ENCODE peak calls at places on chromosomes 2 and 18, in five cellular contexts. W, K, S, M and T are unnamed samples.

GRCh38 chr2:238147791-238148190 is 9.3 kb downstream of the KLHL30 start:
- DNase-seq in W (peak), K (no peak), S (no peak), M (no peak), T (no peak)

GRCh38 chr2:8679827-8680731 is 1.8 kb upstream of the ID2 start:
- DNase-seq in W (no peak), K (peak), S (no peak), M (peak), T (peak)

GRCh38 chr2:70718736-70719135 is 49.3 kb downstream of the ADD2 start:
- DNase-seq in W (no peak), K (no peak), S (no peak), M (no peak), T (no peak)

GRCh38 chr2:176130153-176130916 is 830 bp downstream of the HOXD8 start:
- DNase-seq in W (peak), K (peak), S (peak), M (no peak), T (peak)

GRCh38 chr2:164620873-164621760 is at the start of gene GRB14:
- DNase-seq in W (peak), K (no peak), S (peak), M (no peak), T (peak)

GRCh38 chr2:149125031-149125725 is 86.7 kb downstream of the LYPD6B start:
- DNase-seq in W (no peak), K (no peak), S (no peak), M (no peak), T (peak)

GRCh38 chr18:73462092-73462491 is 594.3 kb upstream of the NETO1 start:
- DNase-seq in W (no peak), K (no peak), S (no peak), M (no peak), T (no peak)

GRCh38 chr2:63735263-63735662 is 106.4 kb upstream of the UGP2 start:
- DNase-seq in W (no peak), K (no peak), S (no peak), M (no peak), T (no peak)

GRCh38 chr18:12702221-12703095 is at the start of the genes CEP76 and PSMG2:
- DNase-seq in W (peak), K (peak), S (peak), M (peak), T (peak)

GRCh38 chr18:58400337-58400885 is 228.5 kb downstream of the ALPK2 start:
- DNase-seq in W (no peak), K (no peak), S (no peak), M (no peak), T (no peak)

GRCh38 chr18:46338213-46338612 is 234.0 kb downstream of the HAUS1 start:
- DNase-seq in W (no peak), K (no peak), S (no peak), M (no peak), T (no peak)
- H3K4me3 ChIP-seq in W (no peak), K (no peak), S (no peak), M (no peak), T (no peak)

DNA sequence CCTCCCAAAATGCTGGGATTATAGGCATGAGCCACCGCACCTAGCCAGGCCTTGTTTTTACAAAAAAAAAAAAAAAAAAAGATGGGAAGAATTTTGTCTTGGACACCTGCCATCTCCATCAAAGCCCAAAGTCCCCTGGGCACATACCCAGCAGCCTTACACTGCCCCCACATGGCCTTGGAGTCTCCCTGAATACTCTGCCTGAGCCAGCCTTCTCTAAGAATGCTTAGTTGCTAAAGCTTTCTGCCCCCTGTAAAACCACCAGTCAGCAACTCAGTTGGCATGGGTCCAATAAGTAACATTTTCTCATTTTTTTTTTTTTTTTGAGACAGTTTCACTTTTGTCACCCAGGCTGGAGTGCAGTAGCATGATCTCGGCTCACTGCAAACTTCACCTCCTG is 40.6 kb downstream of the SPC25 start:
- DNase-seq in W (no peak), K (no peak), S (no peak), M (peak), T (peak)
- TF ChIP-seq CTCF in W (peak), K (no peak), S (no peak), M (no peak), T (peak)

GRCh38 chr2:233855345-233855744 is 1.0 kb upstream of the HJURP start:
- DNase-seq in W (no peak), K (no peak), S (no peak), M (no peak), T (no peak)
- H3K4me3 ChIP-seq in W (no peak), K (no peak), S (peak), M (no peak), T (no peak)

GRCh38 chr2:207796585-207797350 is 27.1 kb upstream of the FZD5 start:
- DNase-seq in W (no peak), K (no peak), S (no peak), M (no peak), T (peak)

GRCh38 chr2:207802650-207803049 is 32.9 kb upstream of the FZD5 start:
- DNase-seq in W (no peak), K (no peak), S (no peak), M (no peak), T (no peak)

GRCh38 chr2:207805566-207806226 is 36.0 kb upstream of the FZD5 start:
- DNase-seq in W (no peak), K (no peak), S (no peak), M (peak), T (no peak)

DNA sequence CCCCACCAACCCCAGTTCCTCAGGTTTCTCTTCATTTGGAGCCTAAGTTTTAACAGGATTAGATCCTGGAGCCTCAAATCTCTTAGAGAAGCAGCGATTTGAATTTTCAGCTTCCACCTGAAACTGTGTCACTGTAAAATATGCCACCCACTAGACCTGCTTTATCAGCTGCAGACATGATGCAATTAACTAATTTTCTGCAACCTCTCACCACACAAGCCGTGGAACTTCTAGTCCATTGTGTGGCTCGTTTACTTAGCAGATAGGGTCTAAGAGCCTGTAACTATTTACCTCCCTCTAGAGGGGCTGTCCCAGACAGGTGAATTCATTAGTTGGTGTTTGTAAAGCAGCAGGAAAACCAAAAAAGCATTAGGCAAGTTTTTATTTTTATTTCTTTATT is 31.6 kb upstream of the FZD5 start:
- DNase-seq in W (no peak), K (no peak), S (no peak), M (no peak), T (no peak)
- TF ChIP-seq CTCF in W (no peak), K (no peak), S (no peak), M (no peak), T (no peak)